ENCODE peak calls at places on chromosome 4, in nine cellular contexts. U is stimulated activated CD4-positive, alpha-beta T cell treated with anti-CD3 and anti-CD28 coated beads, Interleukin-1b, Interleukin-23, amount 100 ng/mL, for 24 hours; I is globus pallidus; J is PC-3; C is hippocampal formation; R is NCI-H1105 treated with DMSO at 0.1 percent for 48 hours; W is stimulated activated CD8-positive, alpha-beta memory T cell treated with anti-CD3 and anti-CD28 coated beads, Interleukin-4, amount 100 ng/mL, for 24 hours; D is fibroblast of mammary gland; V is NT2/D1. T is an unnamed sample.
A peak's percentile ranks its signal among the peaks of the same experiment; 100 is the strongest.

GRCh38 chr4:6658635-6659075 is 18.2 kb downstream of the MRFAP1 start:
- DNase-seq in V (no peak), D (no peak), R (no peak), I (no peak), U (no peak), C (peak; percentile 7), W (peak; percentile 35), J (no peak), T (peak; percentile 73)

GRCh38 chr4:7668826-7669225 is 234.1 kb upstream of the PSAPL1 start:
- DNase-seq in W (no peak), V (no peak), D (no peak), J (no peak), C (no peak), U (no peak), R (no peak), I (no peak), T (no peak)

GRCh38 chr4:11782859-11783258 is 354.2 kb upstream of the HS3ST1 start:
- DNase-seq in V (no peak), I (no peak), C (no peak), U (no peak), W (no peak), D (no peak), J (no peak), R (no peak), T (no peak)

GRCh38 chr4:87734084-87734483 is 65.3 kb upstream of the IBSP start:
- DNase-seq in I (no peak), J (no peak), V (no peak), D (no peak), C (no peak), W (no peak), U (no peak), R (no peak), T (peak; percentile 5)

GRCh38 chr4:122341906-122342305 is 36.9 kb upstream of the ADAD1 start:
- DNase-seq in I (no peak), J (peak; percentile 30), C (no peak), R (no peak), W (no peak), U (no peak), V (no peak), D (peak; percentile 72), T (no peak)

GRCh38 chr4:83109480-83110221 is 4.9 kb downstream of the PLAC8 start:
- DNase-seq in U (no peak), W (peak; percentile 24), C (no peak), R (peak; percentile 47), J (peak; percentile 33), D (peak; percentile 14), V (no peak), I (no peak), T (no peak)

GRCh38 chr4:175070444-175070843 is 152.3 kb downstream of the ADAM29 start:
- DNase-seq in U (no peak), V (no peak), D (no peak), W (no peak), C (no peak), J (peak; percentile 71), R (no peak), I (no peak), T (no peak)

GRCh38 chr4:72375050-72375736 is 193.8 kb downstream of the ADAMTS3 start:
- DNase-seq in J (peak; percentile 95), C (no peak), U (no peak), I (no peak), D (peak; percentile 70), V (no peak), W (no peak), R (no peak), T (no peak)

GRCh38 chr4:1703880-1704279 is 8.2 kb downstream of the SLBP start:
- DNase-seq in V (no peak), J (no peak), D (no peak), U (no peak), C (no peak), R (no peak), I (no peak), W (no peak), T (no peak)

GRCh38 chr4:105462042-105462421 is 11.8 kb downstream of the PPA2 start:
- DNase-seq in V (no peak), W (no peak), R (no peak), D (no peak), J (no peak), C (no peak), I (no peak), U (no peak), T (no peak)

GRCh38 chr4:145878501-145879435 is 59.9 kb downstream of the ZNF827 start:
- DNase-seq in W (no peak), V (no peak), I (no peak), U (no peak), J (no peak), R (peak; percentile 10), D (peak; percentile 83), C (no peak), T (no peak)

GRCh38 chr4:121238461-121238860 is 74.3 kb upstream of the TNIP3 start:
- DNase-seq in J (no peak), C (no peak), V (no peak), R (no peak), W (no peak), U (no peak), D (no peak), I (no peak), T (no peak)

GRCh38 chr4:142554412-142554811 is 291.7 kb downstream of the INPP4B start:
- DNase-seq in U (no peak), J (no peak), C (no peak), W (no peak), V (no peak), R (no peak), D (no peak), I (no peak), T (no peak)

GRCh38 chr4:170102426-170102825 is 12.7 kb upstream of the AADAT start:
- DNase-seq in C (no peak), I (no peak), J (no peak), U (no peak), R (no peak), W (no peak), V (no peak), D (no peak), T (no peak)

T was measured in H1.